ENCODE peak calls at places on chromosomes 4 and X, in six cellular contexts. Q, P, X, M, S and K are unnamed samples.

GRCh38 chr4:6198768-6199343 is 1.5 kb downstream of the JAKMIP1 start:
- DNase-seq in Q (no peak), P (no peak), X (no peak), M (no peak), S (no peak), K (no peak)

GRCh38 chrX:65668362-65669310 is 1.2 kb downstream of the MSN start:
- DNase-seq in Q (no peak), P (peak), X (no peak), M (peak), S (peak), K (peak)

GRCh38 chr4:17544831-17545234 is 29.9 kb downstream of the CLRN2 start:
- DNase-seq in Q (peak), P (no peak), X (no peak), M (no peak), S (no peak), K (no peak)

GRCh38 chr4:139469869-139470268 is 15.9 kb downstream of the RAB33B start:
- DNase-seq in Q (no peak), P (no peak), X (no peak), M (no peak), S (no peak), K (no peak)

GRCh38 chr4:150265806-150266205 is 187.6 kb downstream of the DCLK2 start:
- DNase-seq in Q (no peak), P (no peak), X (no peak), M (no peak), S (no peak), K (no peak)

GRCh38 chr4:168541608-168541953 is 44.7 kb downstream of the PALLD start:
- DNase-seq in Q (no peak), P (no peak), X (no peak), M (no peak), S (no peak), K (no peak)

GRCh38 chr4:69095301-69095731 is 958 bp upstream of the UGT2B7 start:
- DNase-seq in Q (no peak), P (no peak), X (no peak), M (no peak), S (peak), K (no peak)

GRCh38 chrX:50865311-50865710 is 45.2 kb upstream of the BMP15 start:
- DNase-seq in Q (no peak), P (no peak), X (no peak), M (no peak), S (no peak), K (no peak)

GRCh38 chr4:54543088-54543795 is 114.5 kb upstream of the KIT start:
- DNase-seq in Q (no peak), P (no peak), X (no peak), M (no peak), S (peak), K (no peak)

GRCh38 chrX:87272491-87272890 is 245.1 kb upstream of the KLHL4 start:
- DNase-seq in Q (no peak), P (no peak), X (no peak), M (no peak), S (no peak), K (no peak)

GRCh38 chr4:67151376-67152343 is 393.6 kb downstream of the CENPC start:
- DNase-seq in Q (no peak), P (no peak), X (no peak), M (no peak), S (no peak), K (no peak)

GRCh38 chr4:76377922-76378321 is 43.0 kb downstream of the CCDC158 start:
- DNase-seq in Q (no peak), P (no peak), X (peak), M (peak), S (peak), K (no peak)

GRCh38 chrX:47030339-47030738 is 47.9 kb upstream of the RGN start:
- DNase-seq in Q (peak), P (peak), X (peak), M (peak), S (peak), K (peak)

GRCh38 chr4:26069218-26069617 is 155.2 kb downstream of the SMIM20 start:
- DNase-seq in Q (no peak), P (no peak), X (peak), M (no peak), S (no peak), K (no peak)

GRCh38 chrX:108199691-108200090 is 108.1 kb downstream of the ATG4A start:
- DNase-seq in Q (peak), P (no peak), X (peak), M (peak), S (no peak), K (no peak)

GRCh38 chr4:33658971-33659370 is 2585.3 kb downstream of the ARAP2 start:
- DNase-seq in Q (no peak), P (no peak), X (no peak), M (no peak), S (no peak), K (no peak)

GRCh38 chr4:33890841-33891240 is 2353.5 kb downstream of the ARAP2 start:
- DNase-seq in Q (no peak), P (no peak), X (no peak), M (no peak), S (no peak), K (no peak)

GRCh38 chr4:169243808-169244207 is 26.9 kb downstream of the SH3RF1 start:
- DNase-seq in Q (no peak), P (no peak), X (no peak), M (no peak), S (no peak), K (no peak)

GRCh38 chr4:81599646-81600231 is 128.0 kb upstream of the RASGEF1B start:
- DNase-seq in Q (no peak), P (no peak), X (no peak), M (no peak), S (no peak), K (no peak)

GRCh38 chrX:71095971-71096701 is 485 bp downstream of the FOXO4 start:
- DNase-seq in Q (no peak), P (no peak), X (no peak), M (no peak), S (no peak), K (no peak)

GRCh38 chr4:1883583-1883982 is 12.4 kb downstream of the NSD2 start:
- DNase-seq in Q (no peak), P (no peak), X (no peak), M (no peak), S (no peak), K (no peak)

GRCh38 chr4:15234101-15234500 is 193.7 kb upstream of the C1QTNF7 start:
- DNase-seq in Q (no peak), P (no peak), X (no peak), M (no peak), S (no peak), K (no peak)